ENCODE peak calls at places on chromosomes 12 and 14, in seven cellular contexts. Y is K562, X is GM12878, G is HCT116, R is T47D, U is HepG2, N is SK-N-SH. E is an unnamed sample.

GRCh38 chr12:71220295-71220694 is 62.5 kb upstream of the TSPAN8 start:
- DNase-seq in R (no peak), N (no peak), G (no peak), Y (no peak), X (no peak), U (no peak), E (no peak)

GRCh38 chr12:131529196-131530040 is 181.5 kb upstream of the SFSWAP start:
- DNase-seq in U (no peak), N (no peak), Y (peak), G (no peak), R (no peak), X (no peak), E (no peak)

GRCh38 chr14:35338731-35339405 is 46.7 kb downstream of the PSMA6 start:
- DNase-seq in N (no peak), X (no peak), G (no peak), U (no peak), R (no peak), Y (no peak), E (no peak)

GRCh38 chr12:12684375-12685106 is 11.4 kb downstream of the GPR19 start:
- DNase-seq in N (peak), Y (no peak), G (no peak), R (peak), U (peak), X (no peak), E (peak)

GRCh38 chr14:68814376-68815287 is 21.8 kb upstream of the ZFP36L1 start:
- DNase-seq in N (peak), X (peak), Y (peak), G (no peak), U (peak), R (peak), E (no peak)

GRCh38 chr12:74537126-74537706 is 419 bp upstream of the ATXN7L3B start:
- DNase-seq in G (peak), Y (peak), R (peak), U (peak), X (peak), N (peak), E (no peak)

GRCh38 chr12:7142057-7142644 is 12.0 kb downstream of the CLSTN3 start:
- DNase-seq in N (peak), Y (peak), U (peak), R (peak), X (no peak), G (no peak), E (no peak)

GRCh38 chr14:94775875-94776217 is 5.9 kb upstream of the GSC start:
- DNase-seq in Y (no peak), R (no peak), N (no peak), X (no peak), G (no peak), U (no peak), E (no peak)

GRCh38 chr12:123024819-123025391 is 44.4 kb downstream of the ARL6IP4 start:
- DNase-seq in U (no peak), X (no peak), R (no peak), G (no peak), Y (no peak), N (no peak), E (no peak)

GRCh38 chr12:79451988-79452387 is 238.8 kb downstream of the PAWR start:
- DNase-seq in N (peak), Y (no peak), G (no peak), X (no peak), U (peak), R (peak), E (no peak)

GRCh38 chr12:57620245-57620935 is 9.2 kb downstream of the ARHGEF25 start:
- DNase-seq in R (no peak), N (no peak), Y (no peak), X (no peak), G (no peak), U (no peak), E (no peak)

GRCh38 chr12:57620936-57621496 is 9.8 kb downstream of the ARHGEF25 start:
- DNase-seq in R (no peak), X (no peak), U (no peak), Y (no peak), N (peak), G (no peak), E (no peak)

GRCh38 chr12:57623385-57623784 is 9.6 kb downstream of the B4GALNT1 start:
- DNase-seq in Y (no peak), N (no peak), G (no peak), R (no peak), X (no peak), U (no peak), E (no peak)

GRCh38 chr12:57622293-57623245 is 10.4 kb downstream of the B4GALNT1 start:
- DNase-seq in G (no peak), R (no peak), U (no peak), X (no peak), Y (peak), N (no peak), E (no peak)

GRCh38 chr12:57621497-57622292 is 10.5 kb downstream of the ARHGEF25 start:
- DNase-seq in X (no peak), Y (peak), G (peak), N (peak), R (peak), U (no peak), E (peak)
- TF ChIP-seq JUND in X (no peak), Y (peak), G (no peak), N (no peak), R (no peak), U (no peak), E (no peak)

DNA sequence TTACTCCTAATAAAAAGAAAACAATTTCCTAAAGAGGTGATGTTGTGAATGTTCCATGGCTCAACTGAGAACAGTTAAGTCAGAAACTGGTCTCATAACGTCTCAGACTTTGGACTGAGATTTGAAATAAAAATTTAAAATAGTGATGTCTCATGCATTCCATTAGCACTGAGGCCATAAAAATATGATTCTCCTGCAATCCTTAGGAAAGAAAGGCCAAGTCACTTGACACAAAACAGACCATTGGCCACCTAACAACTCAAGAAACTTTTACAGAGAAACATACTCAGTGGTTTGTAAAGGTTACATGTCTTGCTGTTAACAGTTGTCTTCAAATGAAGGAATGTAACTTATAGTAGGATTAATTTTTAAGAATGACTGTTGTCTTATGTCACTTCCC is 58.1 kb downstream of the STAB2 start:
- DNase-seq in R (no peak), G (no peak), Y (no peak), U (no peak), N (no peak), X (no peak), E (no peak)
- TF ChIP-seq JUND in R (no peak), G (no peak), Y (no peak), U (no peak), N (no peak), X (no peak), E (no peak)

DNA sequence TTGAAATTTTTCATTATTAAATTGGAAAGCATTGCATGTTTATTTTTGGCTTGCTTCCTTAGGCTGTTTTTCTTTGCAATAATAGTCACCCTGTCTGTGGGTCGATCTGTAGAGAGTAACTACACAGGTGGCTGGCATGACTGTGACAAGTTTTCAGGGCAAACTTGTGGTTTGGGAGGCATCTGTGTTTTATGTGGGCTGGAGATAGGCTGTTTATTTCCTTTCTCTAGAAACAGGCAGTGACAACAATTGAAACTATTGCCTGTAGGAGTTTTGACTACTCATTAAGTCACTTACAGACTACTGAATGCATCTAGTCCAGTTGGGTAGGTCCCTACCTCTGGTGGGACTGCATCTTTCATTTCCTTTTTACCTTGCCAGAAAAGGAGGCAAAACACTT is 155.6 kb downstream of the DYRK2 start:
- DNase-seq in R (no peak), N (no peak), Y (no peak), U (no peak), X (no peak), G (no peak), E (no peak)
- TF ChIP-seq JUND in R (no peak), N (no peak), Y (no peak), U (no peak), X (no peak), G (no peak), E (no peak)

GRCh38 chr12:24015771-24016170 is 66.3 kb upstream of the SOX5 start:
- DNase-seq in X (no peak), N (no peak), G (no peak), U (no peak), Y (no peak), R (no peak), E (no peak)

GRCh38 chr12:24012528-24012927 is 63.1 kb upstream of the SOX5 start:
- DNase-seq in X (no peak), G (no peak), R (peak), U (peak), N (no peak), Y (no peak), E (no peak)

GRCh38 chr12:24011927-24012326 is 62.5 kb upstream of the SOX5 start:
- DNase-seq in R (no peak), N (no peak), G (no peak), U (no peak), X (no peak), Y (no peak), E (no peak)

GRCh38 chr12:24014853-24015590 is 65.6 kb upstream of the SOX5 start:
- DNase-seq in X (no peak), N (no peak), G (no peak), Y (no peak), U (no peak), R (no peak), E (no peak)

DNA sequence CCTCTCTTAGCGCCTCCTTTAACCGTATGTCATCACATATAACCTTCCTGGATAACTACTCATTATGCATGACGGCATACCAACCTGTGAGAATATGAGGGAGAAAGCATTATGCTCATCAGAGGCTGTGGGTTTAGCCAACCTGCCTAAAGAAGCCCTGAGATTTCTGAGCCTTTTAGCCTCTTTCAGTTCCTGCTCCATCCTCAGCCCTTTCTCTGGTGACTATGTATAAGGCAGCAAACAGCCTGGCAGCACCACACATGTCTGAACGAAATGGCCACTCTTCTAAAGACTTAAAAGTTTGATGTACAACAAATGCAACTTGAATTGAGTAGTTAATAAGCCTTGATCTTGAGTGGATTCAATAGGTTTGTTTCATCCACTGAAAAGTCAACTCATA is 64.8 kb upstream of the SOX5 start:
- DNase-seq in R (no peak), G (no peak), U (no peak), N (no peak), X (no peak), Y (no peak), E (no peak)
- TF ChIP-seq JUND in R (no peak), G (no peak), U (no peak), N (no peak), X (no peak), Y (no peak), E (no peak)

GRCh38 chr12:108649668-108650067 is 16.0 kb upstream of the SELPLG start:
- DNase-seq in Y (no peak), N (no peak), X (no peak), G (peak), U (no peak), R (no peak), E (no peak)
- TF ChIP-seq JUND in Y (no peak), N (peak), X (no peak), G (peak), U (no peak), R (no peak), E (no peak)

DNA sequence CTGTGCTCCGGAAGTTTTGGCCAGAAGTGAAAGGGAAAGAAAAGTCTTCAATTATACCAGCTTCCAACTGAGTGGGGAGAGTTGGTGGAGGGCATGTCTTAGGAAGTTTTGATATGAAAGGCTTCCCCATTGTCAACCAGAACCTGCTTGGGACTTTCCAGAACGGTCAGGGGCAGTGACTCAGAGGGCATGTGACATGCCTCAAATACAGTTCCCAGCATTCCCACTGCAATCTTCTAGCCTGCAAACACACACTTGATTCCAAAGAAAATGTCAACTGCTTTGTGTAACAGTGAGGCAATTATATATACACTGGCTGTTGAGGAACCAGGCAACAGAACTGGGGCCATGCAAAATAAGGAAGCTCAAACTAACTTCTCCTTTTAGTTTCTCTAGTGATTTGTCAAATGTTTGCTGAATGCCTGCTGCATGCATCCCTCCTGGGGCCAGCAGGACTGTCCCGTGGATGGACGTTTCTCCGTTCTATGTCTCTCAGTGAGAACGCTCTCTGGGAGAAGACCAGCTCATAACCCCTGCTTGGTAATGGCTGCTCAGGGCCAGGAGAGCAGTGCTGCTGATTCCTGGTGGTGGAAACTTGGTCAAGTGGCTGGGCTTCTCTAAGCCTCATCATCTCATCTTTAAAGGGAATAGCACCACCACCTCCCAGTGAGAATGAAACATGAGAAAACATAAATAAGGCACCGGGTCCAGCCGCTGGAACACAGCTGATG is 18.3 kb downstream of the SLC25A47 start:
- DNase-seq in X (peak), Y (no peak), G (no peak), N (peak), U (no peak), R (no peak), E (no peak)
- TF ChIP-seq JUND in X (no peak), Y (no peak), G (no peak), N (no peak), U (no peak), R (no peak), E (no peak)

DNA sequence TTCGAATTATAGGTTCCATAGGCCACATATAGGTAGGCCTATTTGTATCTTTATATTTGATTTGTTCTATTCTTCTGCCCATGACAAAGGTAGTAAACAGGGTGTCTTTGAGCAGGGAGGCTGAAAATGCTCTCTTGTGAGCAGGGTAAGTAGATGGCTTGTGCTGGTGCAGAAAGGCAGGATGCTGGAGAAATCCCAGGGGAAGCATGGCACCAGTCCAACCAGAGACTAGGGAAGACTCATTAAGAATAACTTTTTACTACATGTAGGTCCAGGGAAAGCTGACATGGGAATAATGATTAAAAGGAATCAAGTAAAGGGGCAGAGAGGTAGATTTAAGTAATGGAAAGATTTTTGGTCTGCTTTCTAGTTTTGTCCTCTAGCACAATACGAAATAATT is 245.0 kb downstream of the RGS6 start:
- DNase-seq in R (no peak), G (no peak), X (no peak), N (no peak), U (no peak), Y (no peak), E (no peak)
- TF ChIP-seq JUND in R (no peak), G (no peak), X (no peak), N (no peak), U (no peak), Y (no peak), E (no peak)

E was measured in H1.